ENCODE peak calls at places on chromosomes 13 and 19, in nine cellular contexts. W, U, E, G, L, V, N, J and O are unnamed samples.

GRCh38 chr19:56314018-56314583 is 538 bp downstream of the ZSCAN5A start:
- DNase-seq in W (no peak), U (no peak), E (peak), G (peak), L (no peak), V (no peak), N (no peak), J (no peak), O (no peak)

GRCh38 chr13:44879452-44880058 is 109.7 kb downstream of the NUFIP1 start:
- DNase-seq in W (peak), U (no peak), E (peak), G (peak), L (no peak), V (no peak), N (no peak), J (no peak), O (no peak)

GRCh38 chr19:44796701-44797115 is 12.2 kb upstream of the BCAM start:
- DNase-seq in W (peak), U (no peak), E (peak), G (no peak), L (no peak), V (no peak), N (no peak), J (no peak), O (no peak)

GRCh38 chr19:4432918-4433506 is 24.6 kb downstream of the UBXN6 start:
- DNase-seq in W (no peak), U (no peak), E (no peak), G (no peak), L (no peak), V (no peak), N (no peak), J (no peak), O (no peak)

GRCh38 chr13:42720116-42720857 is 61.1 kb upstream of the FAM216B start:
- DNase-seq in W (peak), U (no peak), E (peak), G (peak), L (no peak), V (peak), N (no peak), J (no peak), O (no peak)

GRCh38 chr19:18254546-18255500 is 19.4 kb downstream of the IQCN start:
- DNase-seq in W (no peak), U (no peak), E (no peak), G (no peak), L (no peak), V (no peak), N (no peak), J (no peak), O (no peak)

GRCh38 chr19:38502410-38503143 is 69.1 kb downstream of the RYR1 start:
- DNase-seq in W (no peak), U (no peak), E (no peak), G (no peak), L (no peak), V (no peak), N (no peak), J (no peak), O (no peak)

GRCh38 chr19:19544257-19545127 is 6.4 kb downstream of the CILP2 start:
- DNase-seq in W (no peak), U (no peak), E (no peak), G (no peak), L (no peak), V (no peak), N (no peak), J (no peak), O (no peak)

GRCh38 chr19:1864480-1865171 is 1.2 kb upstream of the KLF16 start:
- DNase-seq in W (peak), U (no peak), E (peak), G (no peak), L (peak), V (peak), N (no peak), J (no peak), O (peak)

GRCh38 chr19:44748426-44749254 is at the start of gene BCL3:
- DNase-seq in W (peak), U (no peak), E (peak), G (peak), L (no peak), V (peak), N (no peak), J (peak), O (peak)

GRCh38 chr13:53439439-53440225 is 411.0 kb downstream of the OLFM4 start:
- DNase-seq in W (no peak), U (no peak), E (no peak), G (no peak), L (no peak), V (no peak), N (no peak), J (no peak), O (no peak)

GRCh38 chr19:4066682-4067395 is at the start of gene ZBTB7A:
- DNase-seq in W (peak), U (no peak), E (peak), G (peak), L (peak), V (peak), N (peak), J (peak), O (peak)

GRCh38 chr13:44537238-44537637 is 38.9 kb downstream of the TSC22D1 start:
- DNase-seq in W (no peak), U (no peak), E (no peak), G (no peak), L (no peak), V (no peak), N (no peak), J (no peak), O (no peak)

GRCh38 chr19:2252481-2253105 is 3.5 kb downstream of the AMH start:
- DNase-seq in W (no peak), U (no peak), E (no peak), G (no peak), L (no peak), V (no peak), N (no peak), J (no peak), O (no peak)

GRCh38 chr19:14301150-14301549 is 80.1 kb upstream of the ADGRE5 start:
- DNase-seq in W (no peak), U (no peak), E (no peak), G (no peak), L (no peak), V (no peak), N (no peak), J (no peak), O (no peak)

GRCh38 chr13:85588359-85588758 is 210.9 kb downstream of the SLITRK6 start:
- DNase-seq in W (no peak), U (no peak), E (no peak), G (no peak), L (no peak), V (no peak), N (no peak), J (no peak), O (no peak)

GRCh38 chr19:35247526-35248309 is 1.1 kb upstream of the LSR start:
- DNase-seq in W (no peak), U (no peak), E (no peak), G (no peak), L (no peak), V (peak), N (no peak), J (peak), O (peak)

GRCh38 chr19:13825489-13826475 is 30.5 kb downstream of the ZSWIM4 start:
- DNase-seq in W (no peak), U (no peak), E (no peak), G (no peak), L (no peak), V (no peak), N (no peak), J (no peak), O (peak)

GRCh38 chr19:39301562-39301961 is 5.4 kb downstream of the IFNL1 start:
- DNase-seq in W (no peak), U (no peak), E (no peak), G (no peak), L (no peak), V (no peak), N (no peak), J (no peak), O (no peak)

GRCh38 chr19:37983916-37984315 is 76.9 kb downstream of the SIPA1L3 start:
- DNase-seq in W (no peak), U (no peak), E (no peak), G (no peak), L (no peak), V (no peak), N (no peak), J (no peak), O (no peak)

GRCh38 chr13:50318887-50319286 is 303.6 kb downstream of the KCNRG start:
- DNase-seq in W (no peak), U (no peak), E (no peak), G (no peak), L (no peak), V (no peak), N (no peak), J (no peak), O (no peak)

GRCh38 chr19:52542984-52543664 is 15.7 kb downstream of the ZNF808 start:
- DNase-seq in W (no peak), U (no peak), E (no peak), G (no peak), L (peak), V (no peak), N (no peak), J (no peak), O (peak)

GRCh38 chr19:21335721-21336120 is 6.5 kb upstream of the ZNF708 start:
- DNase-seq in W (no peak), U (no peak), E (no peak), G (no peak), L (no peak), V (no peak), N (no peak), J (no peak), O (no peak)

GRCh38 chr13:24500977-24501376 is 11.6 kb downstream of the PARP4 start:
- DNase-seq in W (peak), U (no peak), E (peak), G (no peak), L (no peak), V (no peak), N (no peak), J (no peak), O (no peak)

GRCh38 chr19:17248011-17248776 is 2.5 kb upstream of the NR2F6 start:
- DNase-seq in W (no peak), U (no peak), E (no peak), G (no peak), L (no peak), V (no peak), N (no peak), J (no peak), O (no peak)

GRCh38 chr13:37141011-37141410 is 35.5 kb upstream of the CSNK1A1L start:
- DNase-seq in W (no peak), U (no peak), E (peak), G (no peak), L (no peak), V (no peak), N (no peak), J (no peak), O (no peak)

GRCh38 chr13:36981156-36981743 is 17.9 kb downstream of the ALG5 start:
- DNase-seq in W (peak), U (no peak), E (peak), G (peak), L (no peak), V (no peak), N (no peak), J (no peak), O (no peak)

GRCh38 chr19:39539165-39539518 is 819 bp downstream of the EID2 start:
- DNase-seq in W (peak), U (no peak), E (no peak), G (no peak), L (no peak), V (no peak), N (no peak), J (no peak), O (no peak)

GRCh38 chr13:23621316-23621645 is 51.1 kb downstream of the TNFRSF19 start:
- DNase-seq in W (peak), U (no peak), E (peak), G (no peak), L (no peak), V (no peak), N (no peak), J (no peak), O (no peak)

GRCh38 chr13:43879323-43880181 is at the start of the genes CCDC122 and LACC1:
- DNase-seq in W (peak), U (peak), E (peak), G (peak), L (peak), V (peak), N (peak), J (peak), O (peak)

GRCh38 chr19:53037101-53038097 is 7.1 kb upstream of the ERVV-2 start:
- DNase-seq in W (peak), U (no peak), E (peak), G (peak), L (no peak), V (no peak), N (no peak), J (no peak), O (no peak)

GRCh38 chr13:34172048-34172447 is 354.1 kb downstream of the RFC3 start:
- DNase-seq in W (no peak), U (no peak), E (peak), G (no peak), L (no peak), V (no peak), N (no peak), J (no peak), O (no peak)

GRCh38 chr13:41139296-41139966 is 6.8 kb upstream of the KBTBD6 start:
- DNase-seq in W (peak), U (no peak), E (no peak), G (no peak), L (no peak), V (no peak), N (no peak), J (no peak), O (no peak)